ENCODE peak calls at places on chromosomes 12 and 14, in ten cellular contexts. D, V, E, S, U, I, H, K, T and O are unnamed samples.
A peak's percentile ranks its signal among the peaks of the same experiment; 100 is the strongest.

GRCh38 chr12:16526693-16527092 is 79.3 kb downstream of the LMO3 start:
- DNase-seq in E (no peak), U (no peak), S (peak; percentile 69), D (no peak), I (peak; percentile 26), T (no peak), K (no peak), H (no peak), V (no peak), O (peak; percentile 91)

GRCh38 chr12:69623970-69624369 is 13.3 kb upstream of the LRRC10 start:
- DNase-seq in I (no peak), T (no peak), V (no peak), H (no peak), D (peak; percentile 83), E (no peak), U (peak; percentile 20), K (peak; percentile 26), S (no peak), O (peak; percentile 39)

GRCh38 chr12:124390442-124391116 is 95.7 kb downstream of the RFLNA start:
- DNase-seq in I (no peak), S (peak; percentile 83), E (no peak), U (peak; percentile 76), T (no peak), K (no peak), D (peak; percentile 66), H (peak; percentile 73), V (no peak), O (peak; percentile 81)

GRCh38 chr12:69645031-69645430 is 34.3 kb upstream of the LRRC10 start:
- DNase-seq in K (no peak), S (no peak), V (no peak), U (no peak), I (no peak), E (no peak), T (no peak), H (no peak), D (no peak), O (no peak)

GRCh38 chr14:76977793-76978730 is 50.4 kb downstream of the IRF2BPL start:
- DNase-seq in E (peak; percentile 78), V (no peak), H (no peak), K (no peak), U (peak; percentile 47), D (peak; percentile 57), T (no peak), I (no peak), S (no peak), O (peak; percentile 88)

GRCh38 chr14:54902143-54902520 is 494 bp downstream of the GCH1 start:
- DNase-seq in K (peak; percentile 62), I (no peak), S (peak; percentile 85), H (peak; percentile 63), E (peak; percentile 74), T (no peak), V (peak; percentile 76), U (peak; percentile 78), D (peak; percentile 72), O (peak; percentile 67)

GRCh38 chr12:117059156-117059555 is 40.1 kb downstream of the TESC start:
- DNase-seq in U (no peak), H (no peak), E (no peak), I (no peak), S (no peak), V (no peak), K (no peak), T (no peak), D (no peak), O (no peak)

GRCh38 chr14:22691171-22691570 is 47.0 kb upstream of the OR6J1 start:
- DNase-seq in U (no peak), H (no peak), T (no peak), V (no peak), E (no peak), I (peak; percentile 24), S (peak; percentile 15), D (no peak), K (no peak), O (peak; percentile 66)

GRCh38 chr12:2268478-2269286 is 215.9 kb downstream of the CACNA1C start:
- DNase-seq in K (no peak), H (peak; percentile 75), S (no peak), D (no peak), I (no peak), T (no peak), U (no peak), E (no peak), V (no peak), O (peak; percentile 73)

GRCh38 chr14:67926821-67927220 is 107.2 kb downstream of the RAD51B start:
- DNase-seq in K (no peak), U (no peak), T (no peak), E (no peak), V (no peak), H (no peak), S (peak; percentile 23), D (no peak), I (no peak), O (no peak)

GRCh38 chr14:32524609-32525391 is 195.7 kb downstream of the AKAP6 start:
- DNase-seq in E (no peak), K (no peak), V (no peak), D (no peak), T (no peak), H (no peak), S (no peak), I (no peak), U (no peak), O (peak; percentile 65)

GRCh38 chr12:76030378-76031080 is 1.0 kb downstream of the PHLDA1 start:
- DNase-seq in I (no peak), D (peak; percentile 31), U (peak; percentile 44), H (no peak), K (peak; percentile 57), S (no peak), E (peak; percentile 43), V (no peak), T (peak; percentile 10), O (peak; percentile 61)

GRCh38 chr14:94689218-94689984 is 77.2 kb downstream of the SERPINA3 start:
- DNase-seq in V (peak; percentile 88), E (peak; percentile 40), D (peak; percentile 58), U (peak; percentile 68), K (peak; percentile 86), I (no peak), S (peak; percentile 48), T (no peak), H (peak; percentile 73), O (peak; percentile 53)

GRCh38 chr12:123853401-123854070 is 91.4 kb downstream of the DNAH10 start:
- DNase-seq in E (no peak), T (no peak), S (no peak), D (no peak), K (no peak), H (no peak), U (no peak), V (no peak), I (no peak), O (no peak)